ENCODE peak calls at places on chromosomes 11 and 22, in eight cellular contexts. F, T, R, B, A, Q, C and L are unnamed samples.

GRCh38 chr22:49855491-49855911 is 1.9 kb downstream of the ZBED4 start:
- DNase-seq in T (no peak), F (no peak), R (no peak), B (no peak), C (no peak), Q (no peak), A (no peak), L (no peak)

GRCh38 chr22:30506507-30506968 is 1.0 kb upstream of the SEC14L4 start:
- DNase-seq in Q (no peak), C (no peak), R (no peak), F (no peak), B (no peak), A (no peak), T (no peak), L (no peak)

GRCh38 chr22:49685116-49685515 is 142.6 kb downstream of the BRD1 start:
- DNase-seq in T (no peak), C (no peak), R (no peak), Q (no peak), F (no peak), A (no peak), B (peak), L (no peak)

GRCh38 chr11:75246006-75246672 is 5.6 kb downstream of the TPBGL start:
- DNase-seq in C (no peak), T (no peak), R (no peak), F (no peak), Q (no peak), A (no peak), B (no peak), L (no peak)

GRCh38 chr11:3981084-3981633 is 113.4 kb upstream of the RRM1 start:
- DNase-seq in T (no peak), C (no peak), B (no peak), F (no peak), Q (no peak), A (no peak), R (no peak), L (no peak)

GRCh38 chr11:103397369-103397768 is 288.1 kb downstream of the DYNC2H1 start:
- DNase-seq in C (no peak), F (no peak), R (no peak), A (no peak), B (no peak), T (no peak), Q (no peak), L (no peak)

GRCh38 chr22:23218867-23219251 is 38.5 kb downstream of the BCR start:
- DNase-seq in F (peak), B (no peak), T (no peak), A (no peak), R (no peak), Q (peak), C (no peak), L (no peak)

GRCh38 chr11:24142062-24142461 is 354.8 kb upstream of the LUZP2 start:
- DNase-seq in F (no peak), T (no peak), B (no peak), C (no peak), Q (no peak), A (no peak), R (no peak), L (no peak)

GRCh38 chr22:33076368-33076767 is 18.2 kb upstream of the SYN3 start:
- DNase-seq in Q (no peak), T (no peak), F (no peak), R (no peak), A (no peak), B (no peak), C (no peak), L (no peak)

GRCh38 chr22:28034145-28034759 is 115.2 kb upstream of the PITPNB start:
- DNase-seq in A (no peak), Q (no peak), F (no peak), C (no peak), T (no peak), B (peak), R (no peak), L (no peak)

GRCh38 chr11:75627879-75628668 is 40.8 kb downstream of the MAP6 start:
- DNase-seq in Q (no peak), T (no peak), B (no peak), F (no peak), R (no peak), A (no peak), C (no peak), L (no peak)

GRCh38 chr11:64334764-64335741 is 5.0 kb upstream of the CCDC88B start:
- DNase-seq in F (no peak), Q (peak), B (no peak), T (no peak), R (no peak), C (no peak), A (no peak), L (no peak)

GRCh38 chr11:56545531-56545930 is 2.5 kb upstream of the OR5M11 start:
- DNase-seq in R (no peak), Q (no peak), B (no peak), C (no peak), F (no peak), A (no peak), T (no peak), L (no peak)

GRCh38 chr11:67240575-67241389 is 25.5 kb upstream of the GRK2 start:
- DNase-seq in R (peak), A (peak), Q (peak), B (peak), T (peak), F (peak), C (no peak), L (peak)

GRCh38 chr11:18749681-18750319 is 23.8 kb upstream of the IGSF22 start:
- DNase-seq in R (no peak), T (no peak), C (peak), Q (no peak), F (peak), B (no peak), A (no peak), L (no peak)

GRCh38 chr11:67349457-67349856 is 3.9 kb downstream of the POLD4 start:
- DNase-seq in R (no peak), T (no peak), A (no peak), Q (no peak), C (no peak), B (no peak), F (no peak), L (no peak)

GRCh38 chr22:45882881-45883810 is 93.8 kb downstream of the WNT7B start:
- DNase-seq in B (no peak), T (no peak), A (no peak), Q (no peak), C (no peak), F (no peak), R (no peak), L (no peak)

GRCh38 chr22:24580276-24580675 is 12.6 kb downstream of the LRRC75B start:
- DNase-seq in C (no peak), F (no peak), T (no peak), B (no peak), R (no peak), Q (no peak), A (no peak), L (no peak)

GRCh38 chr22:47165338-47165931 is 403.0 kb downstream of the TBC1D22A start:
- DNase-seq in C (no peak), R (no peak), T (no peak), B (peak), Q (no peak), F (no peak), A (no peak), L (no peak)

GRCh38 chr11:121914508-121914907 is 201.5 kb downstream of the BLID start:
- DNase-seq in C (no peak), B (no peak), T (no peak), F (no peak), A (no peak), Q (no peak), R (no peak), L (no peak)

GRCh38 chr11:69215216-69215615 is 59.5 kb downstream of the SMIM38 start:
- DNase-seq in A (no peak), Q (no peak), C (no peak), R (no peak), F (no peak), T (no peak), B (peak), L (no peak)

GRCh38 chr11:60389279-60389910 is 6.9 kb upstream of the MS4A14 start:
- DNase-seq in F (no peak), B (no peak), A (no peak), C (no peak), T (no peak), R (no peak), Q (no peak), L (no peak)

GRCh38 chr11:2940930-2941821 is 12.0 kb upstream of the PHLDA2 start:
- DNase-seq in T (no peak), R (no peak), A (no peak), C (no peak), B (no peak), Q (no peak), F (no peak), L (no peak)

GRCh38 chr11:132838621-132839020 is 693.7 kb downstream of the OPCML start:
- DNase-seq in R (peak), T (no peak), Q (no peak), B (no peak), A (no peak), C (no peak), F (no peak), L (no peak)

GRCh38 chr22:41885576-41885975 is 29.3 kb downstream of the SHISA8 start:
- DNase-seq in B (no peak), F (no peak), Q (no peak), R (no peak), A (no peak), T (no peak), C (no peak), L (no peak)

GRCh38 chr11:10481567-10482349 is 26.7 kb downstream of the AMPD3 start:
- DNase-seq in Q (no peak), A (no peak), C (no peak), T (no peak), R (no peak), B (no peak), F (no peak), L (no peak)

GRCh38 chr11:118883368-118884071 is at the start of gene CXCR5:
- DNase-seq in B (no peak), C (no peak), R (no peak), A (peak), Q (no peak), T (no peak), F (no peak), L (no peak)

GRCh38 chr11:20457001-20457768 is 69.7 kb downstream of the PRMT3 start:
- DNase-seq in Q (no peak), A (no peak), B (no peak), R (no peak), T (no peak), F (no peak), C (no peak), L (no peak)

GRCh38 chr11:8100605-8101004 is 19.6 kb downstream of the TUB start:
- DNase-seq in A (no peak), B (no peak), T (no peak), C (no peak), R (no peak), Q (no peak), F (no peak), L (no peak)

GRCh38 chr11:98069861-98070260 is 950.9 kb upstream of the CNTN5 start:
- DNase-seq in Q (no peak), T (no peak), B (no peak), A (no peak), C (no peak), R (no peak), F (no peak), L (no peak)